ENCODE peak calls at places on chromosomes 6 and 20, in four cellular contexts. N is cardiac fibroblast; O is activated CD4-positive, CD25-positive, alpha-beta regulatory T cell; J is T-helper 2 cell. Q is an unnamed sample.

GRCh38 chr20:50085481-50086365 is 27.2 kb downstream of the UBE2V1 start:
- DNase-seq in O (no peak), J (peak; percentile 17), N (peak; percentile 75), Q (peak; percentile 45)

GRCh38 chr20:3805594-3806264 is 9.6 kb downstream of the CDC25B start:
- DNase-seq in J (no peak), N (peak; percentile 77), O (no peak), Q (no peak)

GRCh38 chr6:109793793-109794192 is 102.7 kb downstream of the FIG4 start:
- DNase-seq in O (no peak), J (no peak), N (peak; percentile 97), Q (no peak)

GRCh38 chr6:100281471-100281878 is 183.2 kb downstream of the SIM1 start:
- DNase-seq in O (no peak), J (no peak), N (no peak), Q (peak; percentile 38)

GRCh38 chr20:25079171-25079570 is 2.8 kb downstream of the VSX1 start:
- DNase-seq in O (no peak), N (no peak), J (no peak), Q (no peak)

GRCh38 chr6:344816-345340 is 46.7 kb upstream of the IRF4 start:
- DNase-seq in O (no peak), J (no peak), N (no peak), Q (no peak)

GRCh38 chr6:50899306-50899840 is 80.7 kb downstream of the TFAP2B start:
- DNase-seq in N (peak; percentile 2), J (no peak), O (no peak), Q (no peak)

GRCh38 chr20:2759603-2760360 is 40.6 kb downstream of the CPXM1 start:
- DNase-seq in J (no peak), O (no peak), N (no peak), Q (no peak)

GRCh38 chr6:18362058-18362561 is 25.0 kb upstream of the RNF144B start:
- DNase-seq in O (no peak), N (peak; percentile 92), J (no peak), Q (no peak)

GRCh38 chr20:58566981-58567380 is 51.8 kb upstream of the APCDD1L start:
- DNase-seq in J (no peak), N (no peak), O (no peak), Q (no peak)

GRCh38 chr20:17654649-17655285 is 27.3 kb downstream of the RRBP1 start:
- DNase-seq in O (no peak), J (no peak), N (peak; percentile 73), Q (peak; percentile 54)

GRCh38 chr6:121222656-121223055 is 111.6 kb downstream of the TBC1D32 start:
- DNase-seq in J (no peak), O (no peak), N (peak; percentile 67), Q (no peak)

GRCh38 chr6:37713529-37714119 is 15.9 kb upstream of the MDGA1 start:
- DNase-seq in O (no peak), J (no peak), N (peak; percentile 64), Q (no peak)

GRCh38 chr6:83092756-83093399 is 25.4 kb downstream of the DOP1A start:
- DNase-seq in N (peak; percentile 69), O (no peak), J (no peak), Q (no peak)

GRCh38 chr20:37576911-37577310 is 49.2 kb upstream of the BLCAP start:
- DNase-seq in N (no peak), O (no peak), J (no peak), Q (no peak)

GRCh38 chr6:20006039-20006438 is 168.9 kb downstream of the ID4 start:
- DNase-seq in O (no peak), N (no peak), J (no peak), Q (no peak)

GRCh38 chr6:170172825-170173231 is 118.0 kb downstream of the DLL1 start:
- DNase-seq in J (no peak), N (no peak), O (no peak), Q (no peak)

GRCh38 chr6:139323511-139324445 is 32.0 kb upstream of the TXLNB start:
- DNase-seq in O (peak; percentile 41), N (peak; percentile 92), J (peak; percentile 81), Q (peak; percentile 20)

GRCh38 chr6:74991573-74992332 is 214.1 kb downstream of the COL12A1 start:
- DNase-seq in N (peak; percentile 53), O (no peak), J (no peak), Q (no peak)

GRCh38 chr6:16759646-16760535 is 1.4 kb downstream of the ATXN1 start:
- DNase-seq in O (peak; percentile 41), N (peak; percentile 91), J (peak; percentile 67), Q (peak; percentile 68)

GRCh38 chr6:141719476-141719875 is 413.2 kb upstream of the GJE1 start:
- DNase-seq in J (no peak), N (no peak), O (no peak), Q (no peak)

GRCh38 chr20:52798124-52798523 is 174.0 kb upstream of the TSHZ2 start:
- DNase-seq in J (no peak), O (no peak), N (no peak), Q (no peak)

GRCh38 chr6:55913213-55914195 is 38.1 kb upstream of the BMP5 start:
- DNase-seq in O (no peak), J (no peak), N (peak; percentile 63), Q (no peak)

GRCh38 chr6:109879521-109879920 is 98.6 kb upstream of the GPR6 start:
- DNase-seq in O (no peak), N (no peak), J (no peak), Q (no peak)

GRCh38 chr6:165308926-165309731 is at the start of gene C6orf118:
- DNase-seq in O (no peak), J (no peak), N (peak; percentile 84), Q (peak; percentile 72)

GRCh38 chr6:10355115-10355702 is 59.7 kb downstream of the TFAP2A start:
- DNase-seq in O (no peak), N (no peak), J (no peak), Q (no peak)

GRCh38 chr20:34515484-34516037 is 661 bp upstream of the DYNLRB1 start:
- DNase-seq in N (peak; percentile 39), J (peak; percentile 58), O (peak; percentile 58), Q (peak; percentile 49)

GRCh38 chr20:6765469-6766058 is 1.9 kb upstream of the BMP2 start:
- DNase-seq in J (no peak), N (peak; percentile 85), O (no peak), Q (peak; percentile 14)

GRCh38 chr20:8646716-8647115 is 422.2 kb upstream of the PLCB4 start:
- DNase-seq in O (no peak), N (peak; percentile 55), J (no peak), Q (no peak)

GRCh38 chr6:76584121-76584520 is 511.7 kb upstream of the IMPG1 start:
- DNase-seq in N (no peak), J (no peak), O (no peak), Q (no peak)

GRCh38 chr6:53906103-53906502 is 111.3 kb downstream of the LRRC1 start:
- DNase-seq in O (no peak), N (no peak), J (no peak), Q (no peak)

GRCh38 chr6:169108753-169109152 is 144.9 kb downstream of the THBS2 start:
- DNase-seq in N (no peak), J (no peak), O (no peak), Q (no peak)

GRCh38 chr20:54742193-54742592 is 266.8 kb downstream of the DOK5 start:
- DNase-seq in O (no peak), J (no peak), N (no peak), Q (no peak)

GRCh38 chr6:147166360-147166944 is 37.8 kb upstream of the STXBP5 start:
- DNase-seq in J (no peak), O (no peak), N (peak; percentile 40), Q (no peak)

GRCh38 chr6:169232507-169232931 is 21.1 kb downstream of the THBS2 start:
- DNase-seq in N (no peak), J (no peak), O (no peak), Q (no peak)